ENCODE peak calls at places on chromosomes 3 and 15, in seven cellular contexts. G is fibroblast of pulmonary artery, D is omental fat pad, H is upper lobe of right lung, L is cardiac muscle cell, R is retinal pigment epithelial cell, E is A549. K is an unnamed sample.

GRCh38 chr3:143441772-143442171 is 322.2 kb downstream of the CHST2 start:
- DNase-seq in G (no peak), D (no peak), H (no peak), L (no peak), R (no peak), E (no peak), K (no peak)

GRCh38 chr3:87207500-87207899 is 19.6 kb upstream of the CHMP2B start:
- DNase-seq in G (no peak), D (no peak), H (no peak), L (no peak), R (no peak), E (peak; percentile 72), K (no peak)

GRCh38 chr15:67792250-67792942 is 32.9 kb upstream of the SKOR1 start:
- DNase-seq in G (no peak), D (no peak), H (no peak), L (no peak), R (no peak), E (no peak), K (no peak)

GRCh38 chr3:100538339-100538706 is 45.9 kb downstream of the TMEM45A start:
- DNase-seq in G (peak; percentile 42), D (no peak), H (no peak), L (peak; percentile 32), R (no peak), E (no peak), K (no peak)

GRCh38 chr3:94412966-94413720 is 350.3 kb downstream of the NSUN3 start:
- DNase-seq in G (no peak), D (no peak), H (no peak), L (no peak), R (no peak), E (no peak), K (no peak)

GRCh38 chr3:105365536-105366301 is 990 bp upstream of the ALCAM start:
- DNase-seq in G (peak; percentile 73), D (no peak), H (peak; percentile 48), L (peak; percentile 65), R (no peak), E (peak; percentile 71), K (peak; percentile 12)

GRCh38 chr3:52522651-52523251 is 10.9 kb downstream of the NT5DC2 start:
- DNase-seq in G (no peak), D (no peak), H (peak; percentile 52), L (no peak), R (no peak), E (no peak), K (no peak)

GRCh38 chr3:194140520-194141414 is 4.8 kb downstream of the HES1 start:
- DNase-seq in G (peak; percentile 73), D (no peak), H (peak; percentile 85), L (peak; percentile 73), R (no peak), E (peak; percentile 54), K (peak; percentile 70)

GRCh38 chr3:150152567-150152966 is 181.9 kb upstream of the PFN2 start:
- DNase-seq in G (no peak), D (no peak), H (no peak), L (no peak), R (no peak), E (no peak), K (no peak)

GRCh38 chr3:134916276-134916961 is 121.4 kb downstream of the EPHB1 start:
- DNase-seq in G (no peak), D (no peak), H (peak; percentile 56), L (no peak), R (no peak), E (no peak), K (no peak)

GRCh38 chr15:57031605-57032004 is 113.2 kb downstream of the TCF12 start:
- DNase-seq in G (peak; percentile 79), D (no peak), H (no peak), L (peak; percentile 63), R (peak; percentile 62), E (peak; percentile 49), K (no peak)

GRCh38 chr3:168964736-168965135 is 698.8 kb downstream of the MECOM start:
- DNase-seq in G (no peak), D (no peak), H (no peak), L (no peak), R (no peak), E (no peak), K (no peak)

GRCh38 chr3:15708882-15709677 is 88.7 kb downstream of the ANKRD28 start:
- DNase-seq in G (peak; percentile 82), D (no peak), H (no peak), L (peak; percentile 77), R (no peak), E (no peak), K (no peak)

GRCh38 chr3:72255736-72256559 is 471.0 kb upstream of the PROK2 start:
- DNase-seq in G (no peak), D (no peak), H (peak; percentile 77), L (peak; percentile 41), R (no peak), E (no peak), K (no peak)
- TF ChIP-seq CTCF in G (no peak), D (no peak), H (no peak), L (peak; percentile 9), R (no peak), E (no peak), K (no peak)

GRCh38 chr3:69326821-69327433 is 59.0 kb downstream of the FRMD4B start:
- DNase-seq in G (no peak), D (no peak), H (no peak), L (no peak), R (no peak), E (no peak), K (no peak)

GRCh38 chr3:69323941-69324340 is 61.9 kb downstream of the FRMD4B start:
- DNase-seq in G (no peak), D (no peak), H (no peak), L (no peak), R (no peak), E (no peak), K (no peak)

GRCh38 chr3:69325151-69325550 is 60.7 kb downstream of the FRMD4B start:
- DNase-seq in G (no peak), D (no peak), H (no peak), L (no peak), R (no peak), E (no peak), K (no peak)

GRCh38 chr3:69322110-69322509 is 63.8 kb downstream of the FRMD4B start:
- DNase-seq in G (no peak), D (no peak), H (no peak), L (no peak), R (no peak), E (no peak), K (no peak)

DNA sequence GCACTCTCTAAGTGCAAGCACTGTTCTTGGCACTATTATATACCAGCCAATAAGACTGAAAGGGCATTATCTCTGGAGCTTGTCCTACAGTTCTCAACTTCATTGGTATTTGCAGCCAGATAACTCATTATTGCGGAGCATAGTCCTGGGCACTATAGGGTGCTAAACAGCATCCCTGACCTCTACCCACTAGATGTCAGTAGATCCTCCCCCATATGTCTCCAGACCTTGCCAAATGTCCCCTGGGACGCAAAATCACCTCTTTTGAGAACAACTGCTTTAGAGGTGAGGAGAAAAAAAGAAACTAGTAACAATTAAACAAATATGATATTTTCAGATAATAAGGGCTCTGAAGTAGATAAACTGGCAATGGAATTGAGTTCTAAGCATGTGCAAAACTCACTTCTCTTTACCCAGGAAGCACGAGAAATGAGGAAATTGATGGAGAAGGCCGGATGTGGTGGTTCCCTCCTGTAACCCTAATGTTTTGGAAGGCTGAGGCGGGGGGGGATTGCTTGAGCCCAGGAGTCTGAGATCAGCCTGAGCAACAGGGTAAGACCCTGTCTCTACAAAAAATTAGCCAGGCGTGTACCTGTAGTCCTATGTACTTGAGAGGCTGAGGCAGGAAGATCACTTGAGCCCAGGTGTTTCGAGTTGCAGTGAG is 61.4 kb downstream of the FRMD4B start:
- DNase-seq in G (peak; percentile 13), D (no peak), H (no peak), L (no peak), R (no peak), E (no peak), K (no peak)
- TF ChIP-seq CTCF in G (peak; percentile 15), D (no peak), H (peak; percentile 50), L (peak; percentile 3), R (peak; percentile 41), E (peak; percentile 20), K (peak; percentile 9)

GRCh38 chr3:44915702-44916438 is 41.5 kb downstream of the TGM4 start:
- DNase-seq in G (peak; percentile 33), D (no peak), H (no peak), L (peak; percentile 59), R (no peak), E (no peak), K (no peak)
- TF ChIP-seq CTCF in G (peak; percentile 11), D (no peak), H (peak; percentile 6), L (peak; percentile 28), R (no peak), E (no peak), K (no peak)

DNA sequence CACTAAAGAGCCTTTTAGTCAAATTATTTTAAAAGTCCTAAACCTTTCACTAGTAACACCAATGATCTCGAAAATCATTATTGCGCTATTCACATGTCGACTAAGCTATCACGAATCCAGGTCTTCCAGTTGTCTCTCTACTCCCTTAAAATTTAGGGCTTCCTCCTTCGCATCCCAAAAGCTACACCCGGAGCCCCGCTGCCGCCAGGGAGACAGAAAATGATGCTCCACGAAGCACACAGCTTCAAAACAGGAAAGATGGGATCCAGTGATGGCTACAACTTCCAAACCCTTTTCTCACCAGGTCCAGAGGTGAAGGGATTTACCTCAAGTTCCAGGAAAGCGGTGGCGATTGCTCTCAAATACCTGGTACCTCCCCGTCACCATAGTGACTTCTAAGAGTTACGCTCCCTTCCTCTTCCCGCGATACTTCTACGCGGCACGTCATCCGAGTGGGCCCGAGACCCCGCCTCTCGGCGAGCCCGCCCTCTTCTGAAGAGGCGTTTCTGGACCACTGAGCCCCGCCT is at the start of gene IFT80:
- DNase-seq in G (peak; percentile 98), D (peak; percentile 88), H (peak; percentile 97), L (peak; percentile 97), R (peak; percentile 89), E (peak; percentile 96), K (peak; percentile 94)
- TF ChIP-seq CTCF in G (no peak), D (no peak), H (no peak), L (no peak), R (no peak), E (no peak), K (no peak)

DNA sequence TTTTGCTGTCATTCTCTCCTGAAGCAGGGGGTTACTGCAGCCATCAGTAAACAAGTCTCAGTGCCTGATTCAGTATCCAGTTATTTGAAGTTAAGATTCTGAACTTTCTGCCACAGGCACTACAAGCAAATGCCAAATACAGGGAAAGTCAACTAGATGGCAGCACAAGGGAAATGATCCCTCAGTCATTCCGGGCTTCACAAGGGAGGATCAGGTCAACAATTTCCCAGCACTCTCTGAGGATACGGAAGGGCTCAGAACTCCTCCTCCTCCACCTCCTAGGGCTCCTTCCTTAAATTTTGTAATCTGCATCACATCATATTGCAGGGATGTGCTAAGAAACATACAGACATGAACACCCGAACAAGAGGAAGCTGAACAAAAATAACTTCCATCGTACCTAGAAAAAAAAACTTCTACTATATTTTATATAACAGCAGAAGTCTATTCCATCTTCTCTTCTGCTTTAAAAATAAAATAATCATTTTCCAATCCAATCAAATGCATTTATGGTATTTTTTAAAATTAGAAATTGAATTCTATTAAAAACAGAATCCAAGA is 187.1 kb downstream of the FMN1 start:
- DNase-seq in G (peak; percentile 56), D (no peak), H (no peak), L (peak; percentile 74), R (peak; percentile 75), E (peak; percentile 67), K (no peak)
- TF ChIP-seq CTCF in G (peak; percentile 41), D (no peak), H (peak; percentile 13), L (peak; percentile 41), R (peak; percentile 60), E (peak; percentile 48), K (peak; percentile 24)

GRCh38 chr15:48890375-48890972 is 12.5 kb downstream of the EID1 start:
- DNase-seq in G (no peak), D (no peak), H (no peak), L (no peak), R (no peak), E (no peak), K (no peak)
- TF ChIP-seq CTCF in G (no peak), D (no peak), H (no peak), L (no peak), R (no peak), E (no peak), K (no peak)

GRCh38 chr15:38564557-38565286 is at the start of gene RASGRP1:
- DNase-seq in G (peak; percentile 36), D (no peak), H (peak; percentile 88), L (peak; percentile 48), R (no peak), E (peak; percentile 46), K (peak; percentile 84)
- TF ChIP-seq CTCF in G (no peak), D (no peak), H (peak; percentile 22), L (peak; percentile 34), R (peak; percentile 33), E (no peak), K (no peak)

K was measured in nephron progenitor cell.